ENCODE peak calls at places on chromosomes 1 and 21, in five cellular contexts. X, E, R, W and B are unnamed samples.

GRCh38 chr1:159916240-159917051 is 8.9 kb downstream of the TAGLN2 start:
- DNase-seq in X (peak; percentile 43), E (peak; percentile 89), R (peak; percentile 60), W (peak; percentile 94), B (peak; percentile 84)

GRCh38 chr1:222852326-222852725 is 37.5 kb downstream of the DISP1 start:
- DNase-seq in X (no peak), E (peak; percentile 79), R (no peak), W (no peak), B (no peak)

GRCh38 chr1:99681583-99681982 is 35.7 kb downstream of the PALMD start:
- DNase-seq in X (no peak), E (no peak), R (no peak), W (no peak), B (no peak)

GRCh38 chr1:20785907-20786309 is 1.2 kb downstream of the HP1BP3 start:
- DNase-seq in X (no peak), E (no peak), R (peak; percentile 10), W (no peak), B (no peak)

GRCh38 chr1:167524651-167525050 is 6.3 kb upstream of the CD247 start:
- DNase-seq in X (no peak), E (no peak), R (peak; percentile 45), W (no peak), B (no peak)

GRCh38 chr1:209616366-209617046 is 33.0 kb downstream of the CAMK1G start:
- DNase-seq in X (no peak), E (no peak), R (no peak), W (no peak), B (no peak)

GRCh38 chr1:43510621-43511020 is 20.1 kb upstream of the PTPRF start:
- DNase-seq in X (no peak), E (no peak), R (no peak), W (no peak), B (no peak)

GRCh38 chr1:160007577-160008200 is 24.1 kb downstream of the PIGM start:
- DNase-seq in X (no peak), E (peak; percentile 15), R (peak; percentile 41), W (peak; percentile 29), B (no peak)

GRCh38 chr1:81208441-81208840 is 592.3 kb upstream of the ADGRL2 start:
- DNase-seq in X (no peak), E (no peak), R (no peak), W (no peak), B (no peak)

GRCh38 chr1:4837752-4838151 is 183.3 kb downstream of the AJAP1 start:
- DNase-seq in X (peak; percentile 66), E (no peak), R (no peak), W (no peak), B (no peak)

GRCh38 chr1:64514197-64514765 is 44.4 kb downstream of the CACHD1 start:
- DNase-seq in X (peak; percentile 4), E (peak; percentile 93), R (no peak), W (no peak), B (no peak)

GRCh38 chr1:75472971-75473603 is 137.8 kb downstream of the SLC44A5 start:
- DNase-seq in X (no peak), E (peak; percentile 25), R (no peak), W (no peak), B (no peak)

GRCh38 chr1:166944186-166944967 is 31.0 kb downstream of the ILDR2 start:
- DNase-seq in X (peak; percentile 32), E (peak; percentile 98), R (no peak), W (no peak), B (no peak)

GRCh38 chr1:107460009-107460408 is 319.2 kb downstream of the NTNG1 start:
- DNase-seq in X (no peak), E (no peak), R (no peak), W (no peak), B (no peak)

GRCh38 chr1:221035680-221036153 is 156.5 kb downstream of the HLX start:
- DNase-seq in X (peak; percentile 74), E (peak; percentile 70), R (no peak), W (no peak), B (peak; percentile 36)

GRCh38 chr1:94322696-94323095 is 85.3 kb upstream of the ARHGAP29 start:
- DNase-seq in X (peak; percentile 62), E (peak; percentile 22), R (no peak), W (peak; percentile 25), B (peak; percentile 80)

GRCh38 chr21:38645282-38645681 is 147.0 kb upstream of the ERG start:
- DNase-seq in X (peak; percentile 96), E (peak; percentile 97), R (no peak), W (no peak), B (no peak)

GRCh38 chr1:185565314-185565713 is 168.9 kb upstream of the HMCN1 start:
- DNase-seq in X (peak; percentile 96), E (peak; percentile 97), R (peak; percentile 10), W (no peak), B (peak; percentile 52)

GRCh38 chr1:113199718-113200455 is 126.9 kb downstream of the LRIG2 start:
- DNase-seq in X (no peak), E (no peak), R (no peak), W (no peak), B (no peak)

GRCh38 chr1:113058861-113059441 is 14.0 kb upstream of the LRIG2 start:
- DNase-seq in X (no peak), E (no peak), R (no peak), W (no peak), B (no peak)

GRCh38 chr1:44677201-44677520 is 2.6 kb downstream of the ARMH1 start:
- DNase-seq in X (peak; percentile 38), E (peak; percentile 73), R (peak; percentile 74), W (peak; percentile 53), B (no peak)

GRCh38 chr1:48450505-48450904 is 21.5 kb downstream of the SPATA6 start:
- DNase-seq in X (no peak), E (no peak), R (no peak), W (no peak), B (no peak)

GRCh38 chr1:88873737-88874374 is 17.5 kb downstream of the GTF2B start:
- DNase-seq in X (no peak), E (peak; percentile 13), R (peak; percentile 7), W (no peak), B (no peak)

GRCh38 chr1:7810395-7810794 is 26.3 kb downstream of the PER3 start:
- DNase-seq in X (peak; percentile 90), E (peak; percentile 91), R (no peak), W (no peak), B (no peak)

GRCh38 chr1:196535727-196536126 is 72.5 kb downstream of the KCNT2 start:
- DNase-seq in X (peak; percentile 48), E (peak; percentile 50), R (no peak), W (no peak), B (peak; percentile 7)

GRCh38 chr1:54602559-54602958 is 20.8 kb downstream of the FAM151A start:
- DNase-seq in X (no peak), E (no peak), R (no peak), W (no peak), B (no peak)

GRCh38 chr1:157189096-157189495 is 50.9 kb upstream of the ETV3 start:
- DNase-seq in X (no peak), E (no peak), R (no peak), W (no peak), B (no peak)

GRCh38 chr1:48777219-48777895 is 666 bp upstream of the BEND5 start:
- DNase-seq in X (no peak), E (no peak), R (no peak), W (no peak), B (no peak)

GRCh38 chr1:229271448-229272120 is 673 bp downstream of the RAB4A start:
- DNase-seq in X (no peak), E (peak; percentile 24), R (peak; percentile 28), W (no peak), B (no peak)

GRCh38 chr1:160085686-160086089 is 4.3 kb downstream of the KCNJ9 start:
- DNase-seq in X (peak; percentile 30), E (peak; percentile 48), R (peak; percentile 54), W (peak; percentile 94), B (no peak)

GRCh38 chr1:209008586-209008985 is 574.9 kb upstream of the CAMK1G start:
- DNase-seq in X (peak; percentile 60), E (no peak), R (no peak), W (no peak), B (no peak)

GRCh38 chr1:43706598-43707190 is 642 bp upstream of the ST3GAL3 start:
- DNase-seq in X (peak; percentile 19), E (peak; percentile 30), R (peak; percentile 20), W (no peak), B (peak; percentile 29)

GRCh38 chr1:85089203-85089602 is 40.9 kb upstream of the MCOLN3 start:
- DNase-seq in X (no peak), E (no peak), R (no peak), W (no peak), B (no peak)

DNA sequence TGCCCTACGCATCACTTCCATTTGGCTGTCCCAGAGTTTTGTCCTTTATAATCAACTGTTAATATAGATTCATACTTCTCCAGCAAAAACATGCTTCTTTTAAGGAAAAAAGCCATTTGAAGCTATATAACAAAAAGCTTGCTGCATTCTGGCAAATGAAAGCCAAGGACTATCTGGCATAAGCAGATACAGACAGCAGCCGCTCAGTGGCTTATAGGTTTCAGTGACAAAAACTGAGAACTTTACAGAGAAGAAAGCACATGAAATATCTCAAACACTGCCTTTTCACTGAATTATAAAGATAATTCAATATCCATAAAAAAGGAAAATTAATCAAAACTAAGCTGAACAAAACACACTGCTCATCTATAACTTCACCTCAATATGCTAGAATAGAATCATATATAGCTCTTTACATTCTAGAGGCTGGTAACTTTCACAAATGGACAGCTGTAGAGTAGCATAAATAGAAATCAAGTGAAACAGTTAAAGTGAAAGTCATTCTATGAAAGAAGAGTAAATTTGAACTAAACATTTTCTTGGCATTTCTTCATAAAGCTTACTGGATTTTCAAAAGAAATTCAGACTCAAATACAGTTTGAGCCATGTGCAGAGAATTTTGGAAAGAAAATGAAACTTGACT is 19.6 kb downstream of the CDC42BPA start:
- DNase-seq in X (no peak), E (no peak), R (no peak), W (no peak), B (no peak)
- H3K4me2 ChIP-seq in X (peak overlapping the region; percentile 75), E (peak overlapping the region; percentile 55), R (no peak overlapping the region), W (peak overlapping the region; percentile 81), B (peak overlapping the region; percentile 69)

GRCh38 chr1:25992689-25993146 is 5.1 kb downstream of the PAFAH2 start:
- DNase-seq in X (no peak), E (no peak), R (no peak), W (no peak), B (no peak)
- H3K4me2 ChIP-seq in X (no peak overlapping the region), E (no peak overlapping the region), R (no peak overlapping the region), W (no peak overlapping the region), B (no peak overlapping the region)

GRCh38 chr1:219806020-219806419 is 122.3 kb downstream of the SLC30A10 start:
- DNase-seq in X (no peak), E (no peak), R (no peak), W (no peak), B (no peak)
- H3K4me2 ChIP-seq in X (no peak overlapping the region), E (no peak overlapping the region), R (no peak overlapping the region), W (no peak overlapping the region), B (no peak overlapping the region)

DNA sequence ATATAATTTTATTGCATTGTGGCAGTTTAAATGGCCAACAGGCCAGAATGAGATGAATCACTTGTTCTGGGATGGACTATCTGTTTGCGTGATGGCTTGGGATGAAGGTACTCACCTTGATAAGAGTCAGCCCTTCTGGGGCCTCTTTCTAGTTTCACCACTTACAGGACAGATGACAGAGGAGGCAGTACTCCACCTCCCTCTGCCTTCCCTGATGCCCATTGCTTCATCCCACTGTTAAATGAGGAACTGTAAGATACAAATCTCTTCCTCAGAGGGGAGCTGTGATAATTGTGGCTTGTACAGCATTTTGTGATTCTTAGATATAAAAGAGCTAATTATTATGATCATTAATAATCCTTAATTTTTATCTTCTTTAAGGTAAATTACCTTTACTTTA is 3.7 kb upstream of the TCHH start:
- DNase-seq in X (no peak), E (no peak), R (no peak), W (no peak), B (no peak)
- H3K4me2 ChIP-seq in X (no peak overlapping the region), E (no peak overlapping the region), R (no peak overlapping the region), W (no peak overlapping the region), B (no peak overlapping the region)